ENCODE peak calls at places on chromosomes 13 and 19, in four cellular contexts. S is midbrain, I is mucosa of descending colon, Z is germinal center. T is an unnamed sample.

GRCh38 chr13:35978607-35979316 is 152.4 kb downstream of the DCLK1 start:
- DNase-seq in Z (peak; percentile 16), S (peak; percentile 75), I (no peak), T (peak; percentile 15)

GRCh38 chr19:7994114-7994513 is 11.3 kb downstream of the ELAVL1 start:
- DNase-seq in I (no peak), S (no peak), Z (no peak), T (no peak)

GRCh38 chr19:20431826-20432225 is 133.8 kb downstream of the ZNF737 start:
- DNase-seq in I (no peak), Z (no peak), S (no peak), T (no peak)

GRCh38 chr13:107233541-107233940 is 665.6 kb upstream of the ARGLU1 start:
- DNase-seq in I (no peak), Z (no peak), S (no peak), T (no peak)

GRCh38 chr19:1274852-1275259 is 474 bp upstream of the FAM174C start:
- DNase-seq in Z (no peak), I (no peak), S (no peak), T (no peak)

GRCh38 chr13:75864718-75865117 is 228.6 kb downstream of the LMO7 start:
- DNase-seq in S (no peak), I (no peak), Z (no peak), T (no peak)

GRCh38 chr19:6273701-6274601 is 5.8 kb downstream of the MLLT1 start:
- DNase-seq in I (peak; percentile 80), Z (no peak), S (peak; percentile 67), T (no peak)

GRCh38 chr13:95677564-95678386 is 836 bp downstream of the DNAJC3 start:
- DNase-seq in S (no peak), Z (no peak), I (no peak), T (no peak)

GRCh38 chr19:45901432-45901903 is 945 bp downstream of the MYPOP start:
- DNase-seq in S (no peak), Z (peak; percentile 36), I (no peak), T (no peak)

GRCh38 chr13:104936304-104936703 is 1599.2 kb downstream of the EFNB2 start:
- DNase-seq in I (no peak), S (no peak), Z (no peak), T (no peak)

GRCh38 chr19:5308471-5309437 is 31.9 kb downstream of the PTPRS start:
- DNase-seq in Z (no peak), S (peak; percentile 79), I (peak; percentile 78), T (no peak)

GRCh38 chr19:7292352-7292949 is 1.8 kb downstream of the INSR start:
- DNase-seq in S (no peak), I (no peak), Z (no peak), T (no peak)

GRCh38 chr13:113897161-113897560 is 33.3 kb upstream of the GAS6 start:
- DNase-seq in S (no peak), I (no peak), Z (no peak), T (no peak)

GRCh38 chr19:30070198-30070969 is 128.3 kb downstream of the URI1 start:
- DNase-seq in S (no peak), I (peak; percentile 33), Z (no peak), T (no peak)

GRCh38 chr19:17337675-17338439 is 504 bp downstream of the GTPBP3 start:
- DNase-seq in I (peak; percentile 73), Z (peak; percentile 59), S (no peak), T (no peak)

GRCh38 chr19:30864460-30865215 is 484.6 kb downstream of the TSHZ3 start:
- DNase-seq in Z (no peak), S (peak; percentile 8), I (no peak), T (no peak)

GRCh38 chr19:11843741-11844140 is 4.8 kb upstream of the ZNF439 start:
- DNase-seq in I (no peak), S (no peak), Z (no peak), T (no peak)

GRCh38 chr19:40559394-40559793 is 17.3 kb upstream of the SHKBP1 start:
- DNase-seq in Z (no peak), I (no peak), S (no peak), T (no peak)

GRCh38 chr19:29795882-29796523 is 15.8 kb upstream of the CCNE1 start:
- DNase-seq in I (peak; percentile 21), Z (no peak), S (no peak), T (no peak)

GRCh38 chr13:113086031-113086750 is 19.4 kb upstream of the F7 start:
- DNase-seq in Z (no peak), S (no peak), I (peak; percentile 29), T (no peak)

GRCh38 chr13:91045351-91046034 is 302.0 kb upstream of the MIR17HG start:
- DNase-seq in Z (no peak), I (no peak), S (peak; percentile 36), T (no peak)

GRCh38 chr19:11460207-11460606 is 20.6 kb downstream of the ELAVL3 start:
- DNase-seq in Z (no peak), S (no peak), I (no peak), T (no peak)

GRCh38 chr19:50658438-50659317 is 9.4 kb downstream of the C19orf81 start:
- DNase-seq in Z (peak; percentile 98), I (peak; percentile 65), S (peak; percentile 84), T (no peak)

GRCh38 chr13:34155931-34156607 is 338.1 kb downstream of the RFC3 start:
- DNase-seq in Z (no peak), S (no peak), I (no peak), T (no peak)

GRCh38 chr19:41431426-41432386 is 4.5 kb upstream of the B3GNT8 start:
- DNase-seq in I (no peak), Z (no peak), S (peak; percentile 4), T (no peak)

GRCh38 chr19:1355974-1356865 is 27.5 kb upstream of the NDUFS7 start:
- DNase-seq in Z (no peak), I (no peak), S (peak; percentile 41), T (no peak)

GRCh38 chr19:17751103-17751911 is at the start of gene FCHO1:
- DNase-seq in S (no peak), I (peak; percentile 90), Z (peak; percentile 79), T (no peak)

GRCh38 chr19:43534811-43535761 is 2.1 kb downstream of the ZNF575 start:
- DNase-seq in S (peak; percentile 59), Z (peak; percentile 38), I (peak; percentile 77), T (no peak)

GRCh38 chr13:33109319-33109718 is 93.1 kb downstream of the KL start:
- DNase-seq in S (no peak), Z (peak; percentile 26), I (no peak), T (no peak)

GRCh38 chr13:113976711-113977684 is 3.1 kb upstream of the C13orf46 start:
- DNase-seq in Z (no peak), S (no peak), I (peak; percentile 44), T (no peak)

T was measured in NCI-H187 treated with DMSO at 0.1 percent for 48 hours.